ENCODE peak calls at places on chromosomes 1 and 21, in seven cellular contexts. P is SHP77; C is stimulated activated CD4-positive, alpha-beta T cell treated with anti-CD3 and anti-CD28 coated beads, Interleukin-15, amount 100 ng/mL, for 48 hours; V is HCEC 1CT; J is germinal center; E is astrocyte of the spinal cord; X is LHCN-M2. O is an unnamed sample.

GRCh38 chr21:41634211-41634694 is 126.3 kb upstream of the TMPRSS2 start:
- DNase-seq in P (no peak), C (no peak), V (no peak), J (no peak), E (no peak), X (no peak), O (no peak)

GRCh38 chr1:118147542-118147941 is 37.5 kb downstream of the SPAG17 start:
- DNase-seq in P (no peak), C (no peak), V (peak), J (no peak), E (peak), X (peak), O (peak)

GRCh38 chr1:180908084-180908765 is 4.5 kb upstream of the KIAA1614 start:
- DNase-seq in P (no peak), C (no peak), V (no peak), J (no peak), E (no peak), X (no peak), O (no peak)

GRCh38 chr21:31945576-31945975 is 72.8 kb downstream of the HUNK start:
- DNase-seq in P (no peak), C (no peak), V (no peak), J (no peak), E (peak), X (no peak), O (no peak)

GRCh38 chr21:20999567-21000169 is 1.5 kb downstream of the NCAM2 start:
- DNase-seq in P (peak), C (peak), V (no peak), J (peak), E (peak), X (peak), O (peak)

GRCh38 chr1:32336963-32337675 is 1.1 kb upstream of the MARCKSL1 start:
- DNase-seq in P (no peak), C (peak), V (no peak), J (peak), E (no peak), X (peak), O (no peak)

GRCh38 chr1:172268237-172268636 is 152.2 kb upstream of the C1orf105 start:
- DNase-seq in P (no peak), C (no peak), V (no peak), J (no peak), E (no peak), X (no peak), O (no peak)

GRCh38 chr1:17878837-17879236 is 123.7 kb downstream of the ACTL8 start:
- DNase-seq in P (no peak), C (no peak), V (peak), J (no peak), E (peak), X (peak), O (no peak)

GRCh38 chr1:205004296-205004813 is 38.7 kb upstream of the CNTN2 start:
- DNase-seq in P (no peak), C (no peak), V (no peak), J (no peak), E (no peak), X (no peak), O (no peak)

GRCh38 chr1:212560933-212561460 is 47.6 kb upstream of the ATF3 start:
- DNase-seq in P (no peak), C (no peak), V (no peak), J (no peak), E (no peak), X (no peak), O (no peak)

GRCh38 chr1:163565171-163565570 is 243.4 kb downstream of the NUF2 start:
- DNase-seq in P (peak), C (no peak), V (no peak), J (no peak), E (no peak), X (peak), O (no peak)

O was measured in brain microvascular endothelial cell.